ENCODE peak calls at places on chromosomes 7 and 10, in six cellular contexts. One of them, this sample, is unnamed.
A peak's percentile ranks its signal among the peaks of the same experiment; 100 is the strongest.

GRCh38 chr7:155287229-155287935 is 10.3 kb upstream of the INSIG1 start:
- DNase-seq in WTC11: no peak
- DNase-seq in DMS 273 treated with DMSO at 0.1 percent for 48 hours: no peak
- DNase-seq in uterus: no peak
- DNase-seq in Peyer's patch: no peak
- DNase-seq in activated T-cell treated with anti-CD3 and anti-CD28 coated beads, Interleukin-2, amount 50 U/mL, for 72 hours: no peak
- DNase-seq in this sample: no peak

GRCh38 chr10:71124921-71125748 is 87.2 kb upstream of the UNC5B start:
- DNase-seq in WTC11: no peak
- DNase-seq in DMS 273 treated with DMSO at 0.1 percent for 48 hours: no peak
- DNase-seq in uterus: no peak
- DNase-seq in Peyer's patch: no peak
- DNase-seq in activated T-cell treated with anti-CD3 and anti-CD28 coated beads, Interleukin-2, amount 50 U/mL, for 72 hours: no peak
- DNase-seq in this sample: no peak

GRCh38 chr10:104085801-104086400 is at the start of gene COL17A1:
- DNase-seq in WTC11: no peak
- DNase-seq in DMS 273 treated with DMSO at 0.1 percent for 48 hours: no peak
- DNase-seq in uterus: no peak
- DNase-seq in Peyer's patch: no peak
- DNase-seq in activated T-cell treated with anti-CD3 and anti-CD28 coated beads, Interleukin-2, amount 50 U/mL, for 72 hours: no peak
- DNase-seq in this sample: no peak

GRCh38 chr7:123494193-123494796 is 40.1 kb downstream of the IQUB start:
- DNase-seq in WTC11: no peak
- DNase-seq in DMS 273 treated with DMSO at 0.1 percent for 48 hours: no peak
- DNase-seq in uterus: no peak
- DNase-seq in Peyer's patch: no peak
- DNase-seq in activated T-cell treated with anti-CD3 and anti-CD28 coated beads, Interleukin-2, amount 50 U/mL, for 72 hours: peak; percentile 19
- DNase-seq in this sample: no peak

GRCh38 chr10:5812283-5813090 is 747 bp downstream of the GDI2 start:
- DNase-seq in WTC11: peak; percentile 59
- DNase-seq in DMS 273 treated with DMSO at 0.1 percent for 48 hours: no peak
- DNase-seq in uterus: peak; percentile 52
- DNase-seq in Peyer's patch: peak; percentile 41
- DNase-seq in activated T-cell treated with anti-CD3 and anti-CD28 coated beads, Interleukin-2, amount 50 U/mL, for 72 hours: peak; percentile 59
- DNase-seq in this sample: peak; percentile 58

GRCh38 chr10:3068201-3068967 is 1.0 kb downstream of the PFKP start:
- DNase-seq in WTC11: peak; percentile 48
- DNase-seq in DMS 273 treated with DMSO at 0.1 percent for 48 hours: no peak
- DNase-seq in uterus: peak; percentile 65
- DNase-seq in Peyer's patch: peak; percentile 45
- DNase-seq in activated T-cell treated with anti-CD3 and anti-CD28 coated beads, Interleukin-2, amount 50 U/mL, for 72 hours: peak; percentile 74
- DNase-seq in this sample: peak; percentile 50

GRCh38 chr7:73521636-73522080 is 435 bp downstream of the BAZ1B start:
- DNase-seq in WTC11: peak; percentile 61
- DNase-seq in DMS 273 treated with DMSO at 0.1 percent for 48 hours: no peak
- DNase-seq in uterus: no peak
- DNase-seq in Peyer's patch: peak; percentile 55
- DNase-seq in activated T-cell treated with anti-CD3 and anti-CD28 coated beads, Interleukin-2, amount 50 U/mL, for 72 hours: peak; percentile 67
- DNase-seq in this sample: peak; percentile 61

GRCh38 chr10:28566458-28566857 is 33.5 kb downstream of the WAC start:
- DNase-seq in WTC11: no peak
- DNase-seq in DMS 273 treated with DMSO at 0.1 percent for 48 hours: no peak
- DNase-seq in uterus: no peak
- DNase-seq in Peyer's patch: no peak
- DNase-seq in activated T-cell treated with anti-CD3 and anti-CD28 coated beads, Interleukin-2, amount 50 U/mL, for 72 hours: no peak
- DNase-seq in this sample: no peak

GRCh38 chr7:29331163-29331562 is 136.6 kb downstream of the CHN2 start:
- DNase-seq in WTC11: no peak
- DNase-seq in DMS 273 treated with DMSO at 0.1 percent for 48 hours: peak; percentile 88
- DNase-seq in uterus: no peak
- DNase-seq in Peyer's patch: no peak
- DNase-seq in activated T-cell treated with anti-CD3 and anti-CD28 coated beads, Interleukin-2, amount 50 U/mL, for 72 hours: no peak
- DNase-seq in this sample: no peak

GRCh38 chr7:36884863-36885262 is 160.6 kb upstream of the AOAH start:
- DNase-seq in WTC11: no peak
- DNase-seq in DMS 273 treated with DMSO at 0.1 percent for 48 hours: no peak
- DNase-seq in uterus: no peak
- DNase-seq in Peyer's patch: no peak
- DNase-seq in activated T-cell treated with anti-CD3 and anti-CD28 coated beads, Interleukin-2, amount 50 U/mL, for 72 hours: no peak
- DNase-seq in this sample: no peak

GRCh38 chr7:36115448-36116321 is 37.4 kb upstream of the EEPD1 start:
- DNase-seq in WTC11: no peak
- DNase-seq in DMS 273 treated with DMSO at 0.1 percent for 48 hours: peak; percentile 37
- DNase-seq in uterus: peak; percentile 77
- DNase-seq in Peyer's patch: peak; percentile 28
- DNase-seq in activated T-cell treated with anti-CD3 and anti-CD28 coated beads, Interleukin-2, amount 50 U/mL, for 72 hours: peak; percentile 90
- DNase-seq in this sample: peak; percentile 75

GRCh38 chr7:128427289-128427891 is 17.6 kb upstream of the IMPDH1 start:
- DNase-seq in WTC11: no peak
- DNase-seq in DMS 273 treated with DMSO at 0.1 percent for 48 hours: peak; percentile 49
- DNase-seq in uterus: no peak
- DNase-seq in Peyer's patch: no peak
- DNase-seq in activated T-cell treated with anti-CD3 and anti-CD28 coated beads, Interleukin-2, amount 50 U/mL, for 72 hours: no peak
- DNase-seq in this sample: peak; percentile 46

GRCh38 chr7:151894131-151895007 is 17.5 kb upstream of the PRKAG2 start:
- DNase-seq in WTC11: no peak
- DNase-seq in DMS 273 treated with DMSO at 0.1 percent for 48 hours: no peak
- DNase-seq in uterus: no peak
- DNase-seq in Peyer's patch: no peak
- DNase-seq in activated T-cell treated with anti-CD3 and anti-CD28 coated beads, Interleukin-2, amount 50 U/mL, for 72 hours: no peak
- DNase-seq in this sample: no peak

GRCh38 chr7:19106308-19107141 is 10.9 kb downstream of the TWIST1 start:
- DNase-seq in WTC11: peak; percentile 54
- DNase-seq in DMS 273 treated with DMSO at 0.1 percent for 48 hours: no peak
- DNase-seq in uterus: no peak
- DNase-seq in Peyer's patch: no peak
- DNase-seq in activated T-cell treated with anti-CD3 and anti-CD28 coated beads, Interleukin-2, amount 50 U/mL, for 72 hours: no peak
- DNase-seq in this sample: no peak

GRCh38 chr10:121736315-121737002 is 138.2 kb upstream of the FGFR2 start:
- DNase-seq in WTC11: no peak
- DNase-seq in DMS 273 treated with DMSO at 0.1 percent for 48 hours: no peak
- DNase-seq in uterus: no peak
- DNase-seq in Peyer's patch: no peak
- DNase-seq in activated T-cell treated with anti-CD3 and anti-CD28 coated beads, Interleukin-2, amount 50 U/mL, for 72 hours: no peak
- DNase-seq in this sample: no peak

GRCh38 chr10:15333909-15334649 is 37.0 kb downstream of the FAM171A1 start:
- DNase-seq in WTC11: no peak
- DNase-seq in DMS 273 treated with DMSO at 0.1 percent for 48 hours: no peak
- DNase-seq in uterus: no peak
- DNase-seq in Peyer's patch: no peak
- DNase-seq in activated T-cell treated with anti-CD3 and anti-CD28 coated beads, Interleukin-2, amount 50 U/mL, for 72 hours: no peak
- DNase-seq in this sample: no peak

GRCh38 chr10:93034426-93034825 is 26.2 kb upstream of the CYP26C1 start:
- DNase-seq in WTC11: no peak
- DNase-seq in DMS 273 treated with DMSO at 0.1 percent for 48 hours: no peak
- DNase-seq in uterus: no peak
- DNase-seq in Peyer's patch: no peak
- DNase-seq in activated T-cell treated with anti-CD3 and anti-CD28 coated beads, Interleukin-2, amount 50 U/mL, for 72 hours: no peak
- DNase-seq in this sample: no peak

GRCh38 chr10:1169981-1170866 is 114.0 kb downstream of the WDR37 start:
- DNase-seq in WTC11: peak; percentile 7
- DNase-seq in DMS 273 treated with DMSO at 0.1 percent for 48 hours: no peak
- DNase-seq in uterus: no peak
- DNase-seq in Peyer's patch: no peak
- DNase-seq in activated T-cell treated with anti-CD3 and anti-CD28 coated beads, Interleukin-2, amount 50 U/mL, for 72 hours: no peak
- DNase-seq in this sample: no peak

This sample was measured in stomach.